ENCODE peak calls at places on chromosomes 5 and 9, in ten cellular contexts. E, M, G, T, D, I, P, H, W and S are unnamed samples.

GRCh38 chr5:171092194-171092593 is 216.9 kb upstream of the TLX3 start:
- DNase-seq in E (no peak), M (no peak), G (peak), T (no peak), D (no peak), I (peak), P (peak), H (no peak), W (no peak), S (no peak)

GRCh38 chr5:112917453-112918005 is 4.5 kb downstream of the REEP5 start:
- DNase-seq in E (no peak), M (no peak), G (no peak), T (no peak), D (peak), I (no peak), P (no peak), H (peak), W (no peak), S (no peak)

GRCh38 chr9:127862075-127863011 is 7.9 kb upstream of the ENG start:
- DNase-seq in E (peak), M (peak), G (peak), T (no peak), D (no peak), I (no peak), P (no peak), H (no peak), W (no peak), S (peak)

GRCh38 chr5:81397169-81397568 is 3.2 kb upstream of the ACOT12 start:
- DNase-seq in E (no peak), M (no peak), G (peak), T (no peak), D (no peak), I (no peak), P (no peak), H (no peak), W (peak), S (peak)

GRCh38 chr9:127388037-127388855 is 8.7 kb upstream of the SLC2A8 start:
- DNase-seq in E (peak), M (no peak), G (peak), T (no peak), D (peak), I (peak), P (peak), H (no peak), W (peak), S (no peak)

GRCh38 chr5:107604146-107604910 is 66.4 kb downstream of the EFNA5 start:
- DNase-seq in E (no peak), M (no peak), G (no peak), T (no peak), D (no peak), I (no peak), P (no peak), H (no peak), W (no peak), S (no peak)

GRCh38 chr9:116506685-116507084 is 180.4 kb upstream of the TRIM32 start:
- DNase-seq in E (no peak), M (no peak), G (peak), T (no peak), D (no peak), I (no peak), P (no peak), H (no peak), W (no peak), S (no peak)

GRCh38 chr9:12633016-12633765 is 60.0 kb upstream of the TYRP1 start:
- DNase-seq in E (no peak), M (no peak), G (no peak), T (no peak), D (no peak), I (no peak), P (no peak), H (no peak), W (no peak), S (no peak)

GRCh38 chr5:37814699-37815098 is 25.1 kb downstream of the GDNF start:
- DNase-seq in E (no peak), M (no peak), G (no peak), T (no peak), D (peak), I (peak), P (no peak), H (no peak), W (no peak), S (no peak)

GRCh38 chr5:93607367-93608258 is 24.6 kb downstream of the NR2F1 start:
- DNase-seq in E (no peak), M (no peak), G (peak), T (no peak), D (peak), I (peak), P (no peak), H (peak), W (no peak), S (no peak)

GRCh38 chr5:1368756-1369155 is 23.9 kb upstream of the CLPTM1L start:
- DNase-seq in E (no peak), M (no peak), G (no peak), T (no peak), D (no peak), I (no peak), P (no peak), H (no peak), W (no peak), S (no peak)

GRCh38 chr9:36903541-36904435 is 130.3 kb downstream of the PAX5 start:
- DNase-seq in E (no peak), M (no peak), G (peak), T (peak), D (peak), I (peak), P (no peak), H (no peak), W (no peak), S (no peak)

GRCh38 chr9:4108708-4109444 is 191.0 kb downstream of the GLIS3 start:
- DNase-seq in E (no peak), M (no peak), G (no peak), T (no peak), D (no peak), I (no peak), P (no peak), H (peak), W (no peak), S (no peak)

GRCh38 chr5:40909233-40909632 is at the start of gene C7:
- DNase-seq in E (no peak), M (no peak), G (peak), T (no peak), D (no peak), I (no peak), P (no peak), H (no peak), W (no peak), S (no peak)

GRCh38 chr5:68071731-68072130 is 143.8 kb upstream of the PIK3R1 start:
- DNase-seq in E (no peak), M (no peak), G (no peak), T (no peak), D (no peak), I (no peak), P (no peak), H (no peak), W (no peak), S (no peak)

GRCh38 chr9:121328876-121329681 is 41.0 kb downstream of the STOM start:
- DNase-seq in E (no peak), M (no peak), G (no peak), T (no peak), D (no peak), I (no peak), P (no peak), H (no peak), W (no peak), S (no peak)

GRCh38 chr5:103259705-103260355 is 1.3 kb downstream of the MACIR start:
- DNase-seq in E (no peak), M (no peak), G (peak), T (no peak), D (no peak), I (peak), P (no peak), H (peak), W (peak), S (no peak)

GRCh38 chr9:76905984-76906861 is at the start of gene PRUNE2:
- DNase-seq in E (no peak), M (peak), G (peak), T (no peak), D (peak), I (peak), P (peak), H (peak), W (peak), S (peak)

GRCh38 chr9:22088372-22089063 is 79.4 kb upstream of the CDKN2B start:
- DNase-seq in E (no peak), M (no peak), G (no peak), T (no peak), D (no peak), I (no peak), P (no peak), H (no peak), W (no peak), S (no peak)

GRCh38 chr5:116509483-116510244 is 65.0 kb downstream of the SEMA6A start:
- DNase-seq in E (no peak), M (no peak), G (peak), T (no peak), D (no peak), I (peak), P (no peak), H (no peak), W (no peak), S (no peak)

GRCh38 chr9:4886698-4887097 is 94.0 kb downstream of the RCL1 start:
- DNase-seq in E (no peak), M (no peak), G (no peak), T (no peak), D (no peak), I (no peak), P (no peak), H (peak), W (no peak), S (no peak)

GRCh38 chr9:137294091-137294683 is 7.9 kb downstream of the NRARP start:
- DNase-seq in E (no peak), M (no peak), G (peak), T (no peak), D (peak), I (no peak), P (no peak), H (peak), W (peak), S (peak)

GRCh38 chr5:2587189-2588031 is 164.1 kb downstream of the IRX2 start:
- DNase-seq in E (no peak), M (no peak), G (no peak), T (peak), D (no peak), I (no peak), P (no peak), H (no peak), W (no peak), S (peak)

GRCh38 chr5:177982072-177982727 is 13.8 kb downstream of the PROP1 start:
- DNase-seq in E (no peak), M (peak), G (no peak), T (no peak), D (peak), I (no peak), P (no peak), H (peak), W (peak), S (no peak)

GRCh38 chr5:160537940-160538339 is 116.3 kb downstream of the PTTG1 start:
- DNase-seq in E (no peak), M (no peak), G (no peak), T (no peak), D (no peak), I (no peak), P (no peak), H (no peak), W (no peak), S (no peak)

GRCh38 chr5:56185777-56186311 is 47.3 kb downstream of the ANKRD55 start:
- DNase-seq in E (no peak), M (no peak), G (no peak), T (no peak), D (no peak), I (no peak), P (no peak), H (no peak), W (no peak), S (no peak)

GRCh38 chr5:132389453-132390286 is 20.2 kb downstream of the SLC22A5 start:
- DNase-seq in E (no peak), M (no peak), G (peak), T (no peak), D (peak), I (peak), P (peak), H (no peak), W (peak), S (peak)